ENCODE peak calls at places on chromosome 10, in ten cellular contexts. H, S, W, G, I, Z, M, F, K and V are unnamed samples. For H3K36me3, the result is how much of the 10 kb centered on the place peaks cover.

GRCh38 chr10:128463991-128464755 is 337.9 kb upstream of the MKI67 start:
- DNase-seq in W (peak), Z (peak), I (no peak), M (peak), H (peak), F (peak), K (no peak), G (peak), S (no peak), V (peak)

GRCh38 chr10:93280121-93280698 is 201.9 kb downstream of the MYOF start:
- DNase-seq in F (no peak), Z (no peak), S (no peak), W (no peak), G (no peak), H (no peak), I (no peak), K (no peak), M (peak), V (no peak)

GRCh38 chr10:79313320-79313719 is 33.9 kb upstream of the PPIF start:
- DNase-seq in M (no peak), I (no peak), S (no peak), F (no peak), G (no peak), Z (no peak), K (no peak), W (no peak), H (no peak), V (no peak)

GRCh38 chr10:79331709-79332108 is 15.6 kb upstream of the PPIF start:
- DNase-seq in Z (no peak), S (no peak), K (peak), F (peak), W (no peak), H (no peak), M (no peak), I (no peak), G (peak), V (no peak)

GRCh38 chr10:84008878-84009277 is 130.4 kb upstream of the GHITM start:
- DNase-seq in M (peak), F (peak), I (no peak), S (no peak), Z (no peak), K (no peak), W (peak), H (peak), G (no peak), V (no peak)

GRCh38 chr10:77919713-77920108 is 6.8 kb downstream of the DLG5 start:
- DNase-seq in Z (no peak), G (peak), K (no peak), M (no peak), F (peak), H (no peak), S (no peak), I (no peak), W (no peak), V (no peak)

GRCh38 chr10:107898392-107898791 is 733.9 kb upstream of the SORCS1 start:
- DNase-seq in Z (no peak), M (no peak), S (no peak), G (no peak), K (no peak), F (no peak), I (no peak), W (no peak), H (no peak), V (no peak)

GRCh38 chr10:35172574-35172973 is 45.9 kb downstream of the CREM start:
- DNase-seq in I (peak), F (peak), S (no peak), K (no peak), M (no peak), G (peak), Z (peak), W (no peak), H (no peak), V (no peak)

GRCh38 chr10:113680172-113681111 is 730 bp downstream of the CASP7 start:
- DNase-seq in G (peak), F (peak), S (no peak), I (peak), K (peak), Z (peak), M (peak), W (peak), H (peak), V (peak)

GRCh38 chr10:79230563-79231249 is 116.6 kb upstream of the PPIF start:
- DNase-seq in Z (no peak), S (no peak), W (no peak), G (no peak), F (no peak), H (no peak), K (no peak), M (peak), I (no peak), V (no peak)

GRCh38 chr10:123585477-123586445 is 80.4 kb upstream of the GPR26 start:
- DNase-seq in F (no peak), M (peak), Z (no peak), S (no peak), W (no peak), H (no peak), K (no peak), I (no peak), G (no peak), V (no peak)

GRCh38 chr10:13904053-13904452 is 317.3 kb downstream of the PRPF18 start:
- DNase-seq in Z (no peak), I (no peak), G (no peak), H (peak), K (no peak), M (peak), F (no peak), S (no peak), W (no peak), V (no peak)

GRCh38 chr10:22605168-22605567 is 109.2 kb downstream of the PIP4K2A start:
- DNase-seq in M (no peak), I (no peak), Z (peak), F (peak), S (no peak), H (no peak), G (peak), W (no peak), K (no peak), V (no peak)

GRCh38 chr10:32054087-32054486 is 2.1 kb downstream of the KIF5B start:
- DNase-seq in G (peak), H (no peak), M (peak), S (no peak), Z (no peak), K (no peak), I (no peak), W (peak), F (peak), V (no peak)

DNA sequence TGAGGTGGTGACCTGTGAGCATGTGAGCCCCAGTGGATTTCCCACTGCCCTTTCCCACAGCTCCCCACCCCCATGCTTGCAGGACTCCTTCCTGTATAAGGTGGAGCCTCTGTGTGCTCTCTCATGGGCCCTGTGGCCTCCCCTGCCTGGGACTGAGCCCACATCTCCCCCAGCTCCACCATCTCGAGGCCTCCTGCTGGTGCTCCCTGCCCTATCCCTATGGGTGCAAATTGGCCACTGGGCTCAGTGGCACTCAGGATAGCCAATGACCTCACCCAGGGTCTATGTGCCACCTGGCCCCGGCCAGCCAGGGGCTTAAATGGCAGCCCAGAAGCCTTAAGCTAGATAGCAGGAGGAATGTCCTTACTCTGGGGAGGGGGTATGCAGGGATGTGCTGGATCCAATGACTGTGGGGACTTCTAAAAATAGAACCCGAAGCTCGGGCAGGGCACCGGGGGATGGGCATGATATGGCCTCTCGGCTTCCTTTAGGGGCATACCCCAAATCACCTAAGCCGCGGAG is 2.0 kb downstream of the LDB3 start:
- DNase-seq in M (no peak), I (peak), G (no peak), S (no peak), F (no peak), K (no peak), Z (no peak), W (no peak), H (no peak), V (no peak)
- H3K27ac ChIP-seq in M (no peak), I (peak), G (no peak), S (no peak), F (no peak), K (peak), Z (peak), W (peak), H (no peak), V (no peak)

DNA sequence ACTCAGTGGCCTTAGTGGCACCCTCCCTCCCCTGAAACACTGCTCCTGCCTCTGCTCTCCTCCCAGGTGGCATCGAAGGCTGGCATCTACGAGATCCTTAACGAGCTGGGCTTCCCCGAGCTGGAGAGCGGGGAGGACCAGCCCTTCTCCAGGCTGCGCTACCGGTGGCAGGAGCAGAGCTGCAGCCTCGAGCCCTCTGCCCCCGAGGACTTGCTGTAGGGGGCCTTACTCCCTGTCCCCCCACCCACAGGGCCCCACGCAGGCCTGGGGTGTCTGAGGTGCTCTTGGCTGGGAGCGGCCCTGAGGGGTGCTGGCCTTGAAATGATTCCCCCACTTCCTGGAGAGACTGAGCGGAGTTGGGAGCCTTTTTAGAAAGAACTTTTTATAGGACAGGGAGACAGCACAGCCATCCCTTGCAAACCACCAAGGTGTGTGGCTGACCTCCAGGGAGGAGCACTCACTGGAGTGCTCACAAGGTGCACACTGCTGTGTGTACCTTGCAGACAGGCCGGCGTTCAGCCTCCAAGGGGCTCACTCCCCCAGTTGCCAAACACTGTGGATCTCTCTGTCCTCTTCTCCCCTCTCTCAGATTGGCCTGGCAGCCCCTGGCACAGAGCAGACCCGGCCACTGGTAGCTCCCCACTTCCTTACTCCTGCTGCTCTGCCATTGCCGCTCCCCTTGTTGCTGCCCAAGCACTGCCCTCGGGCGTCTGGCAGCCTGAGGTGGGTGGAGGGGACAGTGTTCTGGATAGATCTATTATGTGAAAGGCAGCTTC is 35.8 kb downstream of the PRF1 start:
- DNase-seq in W (no peak), F (no peak), Z (no peak), S (no peak), H (peak), K (no peak), G (no peak), I (no peak), M (no peak), V (no peak)
- H3K36me3 ChIP-seq in W (under half), F (under half), Z (under half), S (under half), H (under half), K (under half), G (under half), I (under half), M (under half), V (under half)

DNA sequence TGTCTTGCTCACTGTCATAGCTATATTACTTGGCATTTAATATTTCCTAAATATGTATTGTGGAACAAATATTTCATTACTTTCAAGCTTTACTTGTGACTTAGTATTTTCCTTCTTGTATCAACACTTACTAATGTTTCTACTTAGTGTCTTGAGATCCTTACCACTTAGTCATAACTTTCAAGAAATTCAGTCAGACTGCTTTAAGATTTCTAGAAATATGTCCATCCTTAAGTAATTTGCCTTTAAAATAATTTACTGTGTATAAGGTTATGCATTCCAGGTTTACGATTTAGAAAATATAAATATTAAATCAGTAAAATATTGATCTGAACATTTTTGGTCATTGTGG is 87.3 kb upstream of the CSTF2T start:
- DNase-seq in I (no peak), S (no peak), H (no peak), F (peak), G (no peak), M (no peak), K (no peak), Z (no peak), W (no peak), V (no peak)
- H3K27ac ChIP-seq in I (no peak), S (no peak), H (no peak), F (peak), G (no peak), M (no peak), K (no peak), Z (no peak), W (no peak), V (no peak)

GRCh38 chr10:3123571-3124411 is 48.8 kb downstream of the PITRM1 start:
- DNase-seq in K (peak), Z (no peak), I (no peak), S (no peak), F (no peak), W (no peak), H (peak), G (no peak), M (no peak), V (no peak)
- H3K36me3 ChIP-seq in K (half or more), Z (under half), I (under half), S (under half), F (under half), W (under half), H (under half), G (under half), M (under half), V (under half)